ENCODE peak calls at places on chromosomes 16 and 17, in five cellular contexts. Q is NT2/D1, Y is heart left ventricle, V is esophagus muscularis mucosa, F is ovary. B is an unnamed sample. For H3K36me3, the result is how much of the 10 kb centered on the place peaks cover.

GRCh38 chr17:40018211-40019121 is 3.2 kb downstream of the CSF3 start:
- DNase-seq in Q (no peak), Y (peak), V (no peak), F (peak), B (no peak)

GRCh38 chr17:68318103-68318991 is 27.1 kb downstream of the ARSG start:
- DNase-seq in Q (peak), Y (no peak), V (no peak), F (no peak), B (peak)

GRCh38 chr16:88634141-88634993 is 4.0 kb upstream of the IL17C start:
- DNase-seq in Q (no peak), Y (peak), V (no peak), F (peak), B (peak)

GRCh38 chr16:1310832-1311200 is 1.4 kb downstream of the UBE2I start:
- DNase-seq in Q (no peak), Y (no peak), V (no peak), F (no peak), B (no peak)

GRCh38 chr17:58244958-58245357 is 6.6 kb downstream of the LPO start:
- DNase-seq in Q (no peak), Y (no peak), V (no peak), F (no peak), B (no peak)

GRCh38 chr17:9763643-9764042 is 27.7 kb downstream of the DHRS7C start:
- DNase-seq in Q (no peak), Y (no peak), V (no peak), F (no peak), B (no peak)

GRCh38 chr16:23121024-23121423 is 28.2 kb downstream of the USP31 start:
- DNase-seq in Q (no peak), Y (no peak), V (no peak), F (no peak), B (no peak)

GRCh38 chr17:339193-340061 is 13.2 kb downstream of the RPH3AL start:
- DNase-seq in Q (no peak), Y (no peak), V (no peak), F (no peak), B (peak)

GRCh38 chr17:35094902-35095301 is 24.8 kb downstream of the RAD51D start:
- DNase-seq in Q (no peak), Y (no peak), V (no peak), F (no peak), B (no peak)

GRCh38 chr17:75227729-75228128 is 22.2 kb downstream of the NUP85 start:
- DNase-seq in Q (no peak), Y (no peak), V (no peak), F (no peak), B (no peak)

GRCh38 chr16:28482026-28482425 is 9.8 kb downstream of the CLN3 start:
- DNase-seq in Q (no peak), Y (no peak), V (no peak), F (no peak), B (no peak)

GRCh38 chr17:81037783-81038733 is 3.1 kb downstream of the BAIAP2 start:
- DNase-seq in Q (no peak), Y (peak), V (no peak), F (no peak), B (peak)
- H3K4me3 ChIP-seq in Q (no peak), Y (no peak), V (peak), F (no peak), B (no peak)

GRCh38 chr17:77493901-77494663 is 353.3 kb downstream of the SEC14L1 start:
- DNase-seq in Q (no peak), Y (no peak), V (no peak), F (no peak), B (no peak)
- H3K36me3 ChIP-seq in Q (half or more), Y (under half), V (half or more), F (under half), B (under half)

GRCh38 chr17:43935926-43936261 is 6.4 kb downstream of the PPY start:
- DNase-seq in Q (no peak), Y (peak), V (no peak), F (no peak), B (no peak)

GRCh38 chr17:43939886-43940285 is 2.4 kb downstream of the PPY start:
- DNase-seq in Q (no peak), Y (no peak), V (no peak), F (no peak), B (no peak)

GRCh38 chr17:43940630-43941029 is 1.6 kb downstream of the PPY start:
- DNase-seq in Q (no peak), Y (no peak), V (no peak), F (no peak), B (no peak)

GRCh38 chr17:43936434-43936833 is 5.8 kb downstream of the PPY start:
- DNase-seq in Q (no peak), Y (no peak), V (no peak), F (no peak), B (no peak)

DNA sequence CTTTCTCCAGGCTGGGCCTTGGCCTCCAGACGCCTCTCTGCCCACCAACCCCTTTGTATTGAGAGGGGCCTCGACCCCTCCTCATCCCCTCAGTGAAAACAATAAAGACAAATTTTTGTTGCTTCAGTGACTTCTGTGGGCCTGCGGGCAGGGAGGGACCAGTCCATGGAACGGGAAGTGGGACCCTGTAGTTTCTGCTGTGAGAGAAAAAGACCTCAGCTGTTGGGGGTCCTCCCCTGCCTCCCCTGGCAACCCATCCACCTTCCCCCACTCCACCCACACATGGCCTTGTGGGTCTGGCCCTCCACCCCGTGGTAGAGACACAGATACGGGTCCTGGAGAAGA is 3.5 kb downstream of the PPY start:
- DNase-seq in Q (no peak), Y (no peak), V (no peak), F (no peak), B (no peak)
- H3K4me3 ChIP-seq in Q (peak), Y (no peak), V (no peak), F (no peak), B (no peak)

GRCh38 chr16:89739383-89739782 is 18.0 kb downstream of the ZNF276 start:
- DNase-seq in Q (no peak), Y (no peak), V (no peak), F (no peak), B (no peak)
- H3K36me3 ChIP-seq in Q (half or more), Y (half or more), V (half or more), F (under half), B (half or more)